ENCODE peak calls at places on chromosome 1, in four cellular contexts. One of them, this sample, is unnamed.

GRCh38 chr1:33330906-33331305 is 10.0 kb upstream of the A3GALT2 start:
- DNase-seq in SK-N-SH: no peak
- DNase-seq in K562: no peak
- DNase-seq in GM12878: no peak
- DNase-seq in this sample: no peak

GRCh38 chr1:178774263-178774662 is 49.2 kb downstream of the RALGPS2 start:
- DNase-seq in SK-N-SH: peak
- DNase-seq in K562: no peak
- DNase-seq in GM12878: no peak
- DNase-seq in this sample: no peak

GRCh38 chr1:203168991-203169390 is 6.6 kb downstream of the MYBPH start:
- DNase-seq in SK-N-SH: no peak
- DNase-seq in K562: no peak
- DNase-seq in GM12878: no peak
- DNase-seq in this sample: no peak

GRCh38 chr1:55682198-55682597 is 467.0 kb upstream of the USP24 start:
- DNase-seq in SK-N-SH: no peak
- DNase-seq in K562: no peak
- DNase-seq in GM12878: no peak
- DNase-seq in this sample: no peak

GRCh38 chr1:206895837-206896242 is 1.4 kb upstream of the IL24 start:
- DNase-seq in SK-N-SH: no peak
- DNase-seq in K562: no peak
- DNase-seq in GM12878: no peak
- DNase-seq in this sample: no peak

GRCh38 chr1:107019166-107019565 is 37.3 kb upstream of the PRMT6 start:
- DNase-seq in SK-N-SH: no peak
- DNase-seq in K562: no peak
- DNase-seq in GM12878: no peak
- DNase-seq in this sample: no peak

GRCh38 chr1:151947140-151947539 is 37.8 kb upstream of the THEM4 start:
- DNase-seq in SK-N-SH: no peak
- DNase-seq in K562: no peak
- DNase-seq in GM12878: no peak
- DNase-seq in this sample: no peak

GRCh38 chr1:233240839-233241682 is 54.5 kb downstream of the PCNX2 start:
- DNase-seq in SK-N-SH: peak
- DNase-seq in K562: peak
- DNase-seq in GM12878: no peak
- DNase-seq in this sample: peak

GRCh38 chr1:234135501-234135900 is 231.0 kb downstream of the SLC35F3 start:
- DNase-seq in SK-N-SH: no peak
- DNase-seq in K562: no peak
- DNase-seq in GM12878: no peak
- DNase-seq in this sample: no peak

GRCh38 chr1:159881930-159882839 is 17.8 kb downstream of the CFAP45 start:
- DNase-seq in SK-N-SH: peak
- DNase-seq in K562: peak
- DNase-seq in GM12878: no peak
- DNase-seq in this sample: no peak

GRCh38 chr1:53324321-53324720 is 3.5 kb downstream of the LRP8 start:
- DNase-seq in SK-N-SH: no peak
- DNase-seq in K562: no peak
- DNase-seq in GM12878: no peak
- DNase-seq in this sample: no peak

GRCh38 chr1:151710187-151710586 is 6.4 kb downstream of the CELF3 start:
- DNase-seq in SK-N-SH: peak
- DNase-seq in K562: peak
- DNase-seq in GM12878: no peak
- DNase-seq in this sample: peak

GRCh38 chr1:167175901-167176300 is 44.8 kb upstream of the POU2F1 start:
- DNase-seq in SK-N-SH: no peak
- DNase-seq in K562: no peak
- DNase-seq in GM12878: no peak
- DNase-seq in this sample: no peak

GRCh38 chr1:231625975-231626534 is 535 bp upstream of the DISC1 start:
- DNase-seq in SK-N-SH: no peak
- DNase-seq in K562: no peak
- DNase-seq in GM12878: no peak
- DNase-seq in this sample: no peak

GRCh38 chr1:117142200-117142599 is 20.7 kb upstream of the TRIM45 start:
- DNase-seq in SK-N-SH: peak
- DNase-seq in K562: no peak
- DNase-seq in GM12878: no peak
- DNase-seq in this sample: no peak

GRCh38 chr1:193729429-193729828 is 543.0 kb upstream of the B3GALT2 start:
- DNase-seq in SK-N-SH: no peak
- DNase-seq in K562: no peak
- DNase-seq in GM12878: no peak
- DNase-seq in this sample: no peak
- TF ChIP-seq USF1 in SK-N-SH: no peak
- TF ChIP-seq USF1 in K562: no peak
- TF ChIP-seq USF1 in GM12878: no peak
- TF ChIP-seq USF1 in this sample: no peak

GRCh38 chr1:161484613-161485012 is 20.6 kb upstream of the FCGR2A start:
- DNase-seq in SK-N-SH: no peak
- DNase-seq in K562: no peak
- DNase-seq in GM12878: no peak
- DNase-seq in this sample: no peak
- TF ChIP-seq USF1 in SK-N-SH: no peak
- TF ChIP-seq USF1 in K562: no peak
- TF ChIP-seq USF1 in GM12878: no peak
- TF ChIP-seq USF1 in this sample: no peak

DNA sequence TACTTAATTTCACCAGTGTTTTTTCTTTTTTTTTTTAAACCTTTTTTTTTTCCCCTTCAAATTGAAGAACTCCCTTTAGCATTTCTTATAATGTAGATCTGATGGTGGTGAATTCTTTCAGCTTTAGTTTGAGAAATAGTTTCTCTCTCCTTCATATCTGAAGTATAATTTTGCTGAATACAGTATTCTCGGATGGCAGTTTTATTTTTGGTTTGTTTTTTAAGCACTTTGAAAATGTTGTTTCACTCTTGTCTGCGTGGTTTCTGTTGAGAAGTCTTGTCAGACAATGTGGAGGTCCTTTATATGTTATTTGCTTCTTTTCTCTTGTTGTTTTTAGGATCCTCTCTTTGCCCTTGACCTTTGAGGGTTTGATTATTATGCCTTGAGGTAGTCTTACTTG is 135.1 kb downstream of the RPS6KC1 start:
- DNase-seq in SK-N-SH: no peak
- DNase-seq in K562: no peak
- DNase-seq in GM12878: no peak
- DNase-seq in this sample: no peak
- TF ChIP-seq USF1 in SK-N-SH: no peak
- TF ChIP-seq USF1 in K562: no peak
- TF ChIP-seq USF1 in GM12878: no peak
- TF ChIP-seq USF1 in this sample: no peak

GRCh38 chr1:164753521-164754077 is 194.6 kb downstream of the PBX1 start:
- DNase-seq in SK-N-SH: no peak
- DNase-seq in K562: no peak
- DNase-seq in GM12878: no peak
- DNase-seq in this sample: no peak
- TF ChIP-seq USF1 in SK-N-SH: no peak
- TF ChIP-seq USF1 in K562: no peak
- TF ChIP-seq USF1 in GM12878: no peak
- TF ChIP-seq USF1 in this sample: no peak

GRCh38 chr1:238672262-238672661 is 714.1 kb upstream of the CHRM3 start:
- DNase-seq in SK-N-SH: peak
- DNase-seq in K562: no peak
- DNase-seq in GM12878: no peak
- DNase-seq in this sample: no peak
- TF ChIP-seq USF1 in SK-N-SH: no peak
- TF ChIP-seq USF1 in K562: no peak
- TF ChIP-seq USF1 in GM12878: no peak
- TF ChIP-seq USF1 in this sample: no peak

DNA sequence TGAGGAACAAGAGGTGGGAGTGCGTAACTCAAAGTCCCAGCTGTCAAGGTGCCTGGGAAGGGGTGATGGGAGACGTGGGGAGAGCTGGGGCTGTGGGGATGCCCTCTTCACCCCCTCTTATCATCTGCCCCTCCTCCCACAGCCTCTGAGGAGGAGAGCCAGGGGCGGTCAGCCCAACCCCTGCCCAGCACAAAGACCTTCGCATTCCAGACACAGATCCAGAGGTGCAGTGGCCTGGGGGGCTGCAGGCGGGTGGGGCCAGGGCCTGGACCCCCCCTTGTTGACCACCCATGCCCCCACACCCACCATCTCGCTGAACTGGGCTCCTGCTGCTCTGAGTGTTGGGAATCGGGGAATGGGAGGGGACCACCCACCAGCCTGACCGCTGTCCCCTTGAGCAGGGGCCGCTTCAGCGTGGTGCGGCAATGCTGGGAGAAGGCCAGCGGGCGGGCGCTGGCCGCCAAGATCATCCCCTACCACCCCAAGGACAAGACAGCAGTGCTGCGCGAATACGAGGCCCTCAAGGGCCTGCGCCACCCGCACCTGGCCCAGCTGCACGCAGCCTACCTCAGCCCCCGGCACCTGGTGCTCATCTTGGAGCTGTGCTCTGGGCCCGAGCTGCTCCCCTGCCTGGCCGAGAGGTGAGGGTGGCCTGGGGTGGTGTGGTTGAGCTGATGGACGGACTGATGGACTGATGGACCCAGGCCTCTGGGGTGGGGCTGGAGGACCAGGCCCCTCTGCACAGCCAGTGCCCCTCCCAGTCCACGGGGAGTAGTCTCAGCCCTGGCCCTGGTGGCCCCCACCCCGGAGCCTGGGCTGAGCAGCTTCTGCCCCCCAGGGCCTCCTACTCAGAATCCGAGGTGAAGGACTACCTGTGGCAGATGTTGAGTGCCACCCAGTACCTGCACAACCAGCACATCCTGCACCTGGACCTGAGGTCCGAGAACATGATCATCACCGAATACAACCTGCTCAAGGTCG is 29.7 kb downstream of the TRIM11 start:
- DNase-seq in SK-N-SH: no peak
- DNase-seq in K562: no peak
- DNase-seq in GM12878: no peak
- DNase-seq in this sample: no peak
- TF ChIP-seq USF1 in SK-N-SH: no peak
- TF ChIP-seq USF1 in K562: no peak
- TF ChIP-seq USF1 in GM12878: no peak
- TF ChIP-seq USF1 in this sample: no peak

GRCh38 chr1:227998374-227999055 is 8.3 kb upstream of the WNT3A start:
- DNase-seq in SK-N-SH: no peak
- DNase-seq in K562: no peak
- DNase-seq in GM12878: no peak
- DNase-seq in this sample: no peak
- TF ChIP-seq USF1 in SK-N-SH: no peak
- TF ChIP-seq USF1 in K562: no peak
- TF ChIP-seq USF1 in GM12878: no peak
- TF ChIP-seq USF1 in this sample: no peak